ENCODE peak calls at places on chromosomes 7 and 10, in seven cellular contexts. T is endothelial cell, G is upper lobe of right lung, U is GM12878, D is MCF 10A, H is Calu3, Z is heart left ventricle. B is an unnamed sample.

GRCh38 chr10:88270871-88271713 is 312.0 kb downstream of the RNLS start:
- DNase-seq in T (no peak), G (no peak), U (peak), D (peak), H (no peak), Z (peak), B (no peak)

GRCh38 chr7:17559388-17559787 is 260.9 kb downstream of the AHR start:
- DNase-seq in D (no peak), T (no peak), G (no peak), U (no peak), Z (no peak), H (no peak), B (no peak)

GRCh38 chr7:133354546-133355324 is 101.9 kb downstream of the EXOC4 start:
- DNase-seq in U (no peak), D (peak), G (no peak), H (no peak), T (no peak), Z (no peak), B (no peak)

GRCh38 chr10:43294241-43294658 is 27.4 kb upstream of the RASGEF1A start:
- DNase-seq in T (no peak), Z (no peak), H (no peak), D (no peak), U (no peak), G (no peak), B (no peak)

GRCh38 chr10:71459513-71459912 is 62.8 kb downstream of the CDH23 start:
- DNase-seq in H (no peak), T (no peak), G (no peak), Z (no peak), D (no peak), U (no peak), B (no peak)

GRCh38 chr10:28991738-28992270 is 297.1 kb upstream of the LYZL1 start:
- DNase-seq in H (peak), Z (peak), G (no peak), D (peak), T (peak), U (no peak), B (no peak)

GRCh38 chr7:86989407-86989806 is 70.0 kb downstream of the ELAPOR2 start:
- DNase-seq in D (no peak), T (no peak), H (no peak), U (no peak), G (no peak), Z (no peak), B (no peak)

GRCh38 chr7:15288746-15289145 is 273.1 kb downstream of the AGMO start:
- DNase-seq in D (no peak), H (no peak), T (no peak), G (no peak), Z (no peak), U (no peak), B (no peak)

GRCh38 chr7:117706191-117706590 is 167.1 kb downstream of the CTTNBP2 start:
- DNase-seq in H (no peak), G (no peak), D (no peak), U (no peak), Z (no peak), T (no peak), B (no peak)

GRCh38 chr10:6592080-6592479 is 12.0 kb upstream of the PRKCQ start:
- DNase-seq in T (no peak), Z (no peak), G (no peak), D (no peak), U (no peak), H (no peak), B (no peak)

GRCh38 chr7:19538036-19538435 is 170.8 kb downstream of the POLR1F start:
- DNase-seq in Z (no peak), D (no peak), U (no peak), T (no peak), G (no peak), H (no peak), B (no peak)

GRCh38 chr10:26169466-26169865 is 47.1 kb upstream of the GAD2 start:
- DNase-seq in H (no peak), G (no peak), D (no peak), Z (no peak), T (no peak), U (no peak), B (no peak)

GRCh38 chr10:62831346-62831745 is 15.2 kb upstream of the EGR2 start:
- DNase-seq in U (no peak), G (no peak), H (no peak), D (no peak), T (no peak), Z (no peak), B (no peak)

GRCh38 chr10:13712799-13713581 is 126.2 kb downstream of the PRPF18 start:
- DNase-seq in H (peak), T (no peak), G (peak), U (peak), D (peak), Z (peak), B (no peak)

GRCh38 chr7:69803699-69804516 is 205.6 kb downstream of the AUTS2 start:
- DNase-seq in Z (no peak), U (peak), H (no peak), T (no peak), D (no peak), G (no peak), B (no peak)

GRCh38 chr10:95295031-95295755 is 4.4 kb upstream of the PDLIM1 start:
- DNase-seq in H (peak), T (peak), U (peak), D (no peak), G (peak), Z (peak), B (no peak)

GRCh38 chr10:3398825-3399646 is 226.5 kb upstream of the PITRM1 start:
- DNase-seq in U (no peak), T (no peak), Z (peak), D (no peak), G (peak), H (no peak), B (peak)

GRCh38 chr7:2520131-2520807 is 695 bp downstream of the LFNG start:
- DNase-seq in D (peak), G (no peak), U (no peak), Z (no peak), H (peak), T (no peak), B (no peak)

GRCh38 chr10:13276749-13277394 is 23.0 kb downstream of the PHYH start:
- DNase-seq in Z (no peak), H (no peak), D (no peak), U (no peak), G (no peak), T (no peak), B (no peak)

GRCh38 chr7:42650171-42650570 is 261.7 kb downstream of the C7orf25 start:
- DNase-seq in D (no peak), H (no peak), U (no peak), G (no peak), T (no peak), Z (no peak), B (no peak)

GRCh38 chr7:151699920-151700319 is 177.0 kb downstream of the PRKAG2 start:
- DNase-seq in T (no peak), H (no peak), D (peak), Z (no peak), G (no peak), U (no peak), B (no peak)

GRCh38 chr7:87448427-87448826 is 27.1 kb downstream of the ABCB4 start:
- DNase-seq in Z (no peak), U (no peak), T (no peak), D (no peak), G (no peak), H (no peak), B (no peak)

GRCh38 chr7:33243319-33243881 is 114.0 kb downstream of the BBS9 start:
- DNase-seq in D (peak), T (no peak), H (peak), U (no peak), G (no peak), Z (no peak), B (no peak)

GRCh38 chr7:70015353-70015752 is 417.1 kb downstream of the AUTS2 start:
- DNase-seq in G (no peak), H (no peak), D (no peak), U (no peak), T (no peak), Z (no peak), B (no peak)

GRCh38 chr7:55970561-55970960 is 6.2 kb downstream of the NIPSNAP2 start:
- DNase-seq in T (no peak), U (no peak), Z (no peak), H (no peak), D (no peak), G (no peak), B (no peak)

DNA sequence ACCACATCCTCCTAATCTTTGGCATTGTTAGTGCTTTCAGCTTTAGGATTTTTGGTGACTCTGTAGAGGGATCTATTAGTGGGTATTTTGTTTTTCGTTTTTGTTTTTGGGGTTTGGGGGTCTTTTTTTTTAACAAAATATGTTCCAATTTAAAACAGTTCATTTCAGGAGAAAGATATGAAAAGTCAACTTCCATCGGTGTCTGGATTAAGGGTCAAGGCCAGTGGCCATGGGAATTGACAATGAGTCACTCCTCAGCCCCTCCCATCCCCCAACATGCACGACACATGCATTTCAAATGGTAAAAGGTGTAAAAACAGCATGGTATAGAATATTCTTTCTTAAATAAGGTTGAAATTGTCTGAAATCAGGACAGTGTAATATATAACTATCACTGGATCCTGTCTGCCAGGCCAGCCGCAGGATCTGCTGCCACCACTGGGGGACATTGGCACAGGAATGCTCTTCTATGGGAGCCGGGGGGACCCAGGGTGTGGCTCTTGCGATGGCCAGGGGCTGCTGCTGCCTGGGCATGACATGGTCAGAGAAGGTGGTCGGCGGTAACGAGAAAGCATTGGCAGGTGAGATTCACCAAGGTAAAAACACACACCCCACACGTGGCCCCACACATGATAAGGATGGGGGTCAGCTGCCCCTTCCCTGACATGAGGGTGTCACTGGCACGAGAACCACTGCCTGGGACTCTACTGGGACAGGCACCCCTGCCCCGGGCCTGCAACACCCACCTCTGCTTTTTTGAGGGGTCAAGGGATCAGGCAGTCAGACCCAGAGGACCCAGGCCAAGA is 126.2 kb upstream of the KCTD7 start:
- DNase-seq in U (no peak), D (no peak), H (no peak), Z (no peak), T (no peak), G (peak), B (no peak)
- TF ChIP-seq CTCF in U (no peak), D (peak), H (no peak), Z (no peak), T (no peak), G (no peak), B (peak)

DNA sequence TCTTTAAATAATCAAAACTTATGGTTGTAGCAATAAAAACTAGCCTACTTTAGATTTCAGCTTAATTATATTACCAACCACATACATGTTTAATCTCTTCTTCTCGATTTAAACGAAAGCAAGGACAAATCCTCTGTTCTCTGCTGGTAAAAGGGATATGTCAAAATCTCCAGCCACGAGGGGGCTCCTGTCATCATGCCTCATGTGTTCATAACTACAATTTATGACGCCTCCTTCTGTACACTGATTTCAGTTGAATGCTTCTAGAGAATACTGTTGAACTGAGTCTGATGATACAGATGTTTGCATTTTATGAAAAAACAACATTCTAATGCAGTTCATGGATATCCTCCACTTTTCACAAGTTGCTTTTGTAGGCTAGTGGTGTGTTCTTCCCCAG is 220.0 kb upstream of the DPP6 start:
- DNase-seq in D (no peak), Z (no peak), H (no peak), G (no peak), U (no peak), T (no peak), B (no peak)
- TF ChIP-seq CTCF in D (no peak), Z (no peak), H (no peak), G (no peak), U (no peak), T (no peak), B (no peak)

DNA sequence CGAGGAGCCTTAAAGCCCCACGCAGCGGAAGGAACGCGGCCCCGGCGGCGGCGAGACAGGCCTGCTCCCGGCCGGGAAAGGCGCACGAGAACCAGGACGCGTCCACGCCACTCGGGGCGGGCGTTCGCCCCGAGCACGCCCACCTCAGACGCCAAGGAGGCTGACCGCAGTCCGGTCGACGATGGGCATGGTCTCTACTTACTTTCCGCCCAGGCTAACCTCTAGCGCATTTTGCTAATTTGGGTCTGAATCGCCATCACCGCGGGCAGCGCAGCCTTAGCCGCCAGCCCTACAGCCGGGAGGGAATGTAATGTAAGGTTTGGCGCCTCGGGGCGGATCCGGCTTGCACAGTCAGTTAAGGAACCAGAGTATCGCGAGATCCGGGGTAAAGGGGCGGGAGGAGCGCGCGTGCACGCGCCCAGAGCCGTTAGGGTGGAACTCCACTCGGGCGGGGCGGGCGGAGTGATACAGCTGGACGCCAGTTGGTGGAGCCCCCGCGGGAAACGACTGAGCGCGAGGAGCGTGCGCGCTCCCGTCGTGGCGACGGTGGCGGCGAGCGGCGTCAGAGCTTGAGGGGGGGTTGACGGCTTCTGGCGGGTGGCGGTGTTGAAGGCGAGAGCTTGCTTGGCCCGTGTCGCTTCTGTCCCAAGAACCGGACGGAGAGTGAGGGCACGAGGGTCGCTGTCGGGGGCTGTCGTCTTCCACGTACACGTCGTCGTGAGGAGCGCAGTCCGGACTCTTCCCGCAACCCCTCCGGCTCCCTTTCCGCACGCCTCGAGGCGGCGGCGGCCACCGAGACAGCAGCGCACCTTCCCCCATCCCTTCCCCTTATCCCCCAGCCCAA is at the start of gene LUC7L2:
- DNase-seq in Z (peak), G (peak), D (peak), H (peak), U (peak), T (peak), B (peak)
- TF ChIP-seq CTCF in Z (no peak), G (no peak), D (no peak), H (no peak), U (no peak), T (no peak), B (peak)

DNA sequence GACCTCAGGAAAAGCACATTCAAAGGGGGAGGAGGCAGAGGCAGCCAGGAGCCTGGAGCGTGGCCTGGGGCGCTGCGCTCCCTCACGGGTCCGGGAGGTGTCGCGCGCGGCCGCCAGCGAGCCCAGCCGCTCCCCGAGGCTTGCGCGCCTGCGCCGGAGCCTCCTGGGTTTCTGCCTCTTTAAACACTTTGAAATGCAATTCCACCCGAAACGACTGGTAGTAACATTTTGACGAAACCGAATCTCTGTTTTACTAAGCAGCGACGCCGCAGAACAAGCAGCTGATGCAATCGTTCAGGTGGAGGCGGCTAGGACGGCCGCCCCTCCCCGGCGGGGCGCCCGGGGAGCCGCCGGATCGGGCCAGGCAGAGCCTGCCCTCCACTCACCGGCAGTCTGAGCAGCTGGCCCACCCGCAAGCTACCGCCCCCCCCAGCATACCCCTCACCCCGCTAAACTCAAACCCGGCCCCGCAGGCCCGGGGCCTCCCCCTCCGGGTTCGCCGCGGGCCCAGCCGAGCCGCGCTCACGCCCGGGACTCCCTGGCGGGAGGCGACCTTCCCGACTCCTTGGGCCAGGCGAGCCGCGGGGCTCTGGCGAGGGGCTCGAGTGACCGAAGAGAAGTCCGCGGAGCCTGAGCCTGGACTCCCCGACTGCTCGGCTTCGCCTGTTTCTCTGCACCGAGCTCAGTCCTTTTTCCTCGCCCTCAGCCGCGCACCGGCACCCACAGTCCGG is 3.3 kb downstream of the MKX start:
- DNase-seq in U (peak), Z (peak), T (peak), G (peak), D (peak), H (peak), B (peak)
- TF ChIP-seq CTCF in U (peak), Z (peak), T (peak), G (peak), D (peak), H (peak), B (peak)

DNA sequence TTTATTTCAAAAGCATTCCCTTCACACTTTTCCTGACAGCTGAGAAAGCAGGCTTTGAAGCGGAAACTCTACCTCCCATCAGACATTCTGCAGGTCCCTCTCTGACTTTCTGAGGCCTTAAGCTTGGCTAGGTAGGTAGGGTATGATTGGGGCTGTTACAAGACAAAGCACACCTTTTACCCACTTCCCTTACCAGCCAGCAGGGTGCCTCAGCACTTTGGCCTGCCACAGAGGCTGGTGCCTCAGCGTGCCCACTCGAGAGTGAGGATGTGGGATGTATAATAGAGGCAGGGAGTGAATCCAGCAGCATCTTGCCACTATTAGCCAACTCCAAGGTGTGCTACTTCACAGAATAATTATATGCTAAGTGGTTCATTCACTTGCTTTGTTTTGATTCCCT is 70.3 kb upstream of the PDE1C start:
- DNase-seq in D (no peak), H (no peak), U (no peak), G (no peak), T (no peak), Z (no peak), B (no peak)
- TF ChIP-seq CTCF in D (no peak), H (no peak), U (peak), G (no peak), T (no peak), Z (no peak), B (no peak)